ENCODE peak calls at places on chromosomes 11 and 22, in seven cellular contexts. Y is psoas muscle, R is NCI-H2171 treated with DMSO at 0.1 percent for 48 hours, V is NCI-H1417 treated with DMSO at 0.1 percent for 48 hours, F is colonic mucosa, H is left cardiac atrium, G is neuronal stem cell. Q is an unnamed sample.

GRCh38 chr22:38554281-38554680 is 15.7 kb downstream of the DMC1 start:
- DNase-seq in Y (no peak), R (no peak), V (no peak), F (no peak), H (no peak), G (no peak), Q (no peak)

GRCh38 chr11:48066881-48067800 is 86.8 kb downstream of the PTPRJ start:
- DNase-seq in Y (no peak), R (no peak), V (no peak), F (no peak), H (no peak), G (no peak), Q (no peak)

GRCh38 chr11:126061707-126062678 is 673 bp downstream of the CDON start:
- DNase-seq in Y (peak), R (peak), V (no peak), F (peak), H (no peak), G (no peak), Q (peak)

GRCh38 chr11:34278708-34279297 is 79.0 kb downstream of the ABTB2 start:
- DNase-seq in Y (no peak), R (no peak), V (no peak), F (no peak), H (no peak), G (no peak), Q (no peak)

GRCh38 chr11:407651-408080 is 7.1 kb downstream of the SIGIRR start:
- DNase-seq in Y (no peak), R (no peak), V (no peak), F (no peak), H (peak), G (no peak), Q (no peak)

GRCh38 chr11:44826922-44827643 is 100.3 kb downstream of the TSPAN18 start:
- DNase-seq in Y (no peak), R (no peak), V (no peak), F (no peak), H (no peak), G (no peak), Q (peak)

GRCh38 chr11:6468712-6469495 is 4.8 kb downstream of the TRIM3 start:
- DNase-seq in Y (peak), R (peak), V (no peak), F (peak), H (peak), G (peak), Q (peak)

GRCh38 chr11:85831050-85831449 is 20.1 kb upstream of the SYTL2 start:
- DNase-seq in Y (no peak), R (no peak), V (no peak), F (no peak), H (no peak), G (no peak), Q (no peak)

GRCh38 chr22:19848298-19849224 is 6.1 kb downstream of the GNB1L start:
- DNase-seq in Y (peak), R (no peak), V (no peak), F (peak), H (no peak), G (no peak), Q (peak)

GRCh38 chr11:34565417-34566208 is 52.0 kb upstream of the ELF5 start:
- DNase-seq in Y (no peak), R (peak), V (no peak), F (peak), H (no peak), G (no peak), Q (no peak)

GRCh38 chr22:37491106-37491505 is 4.9 kb upstream of the MFNG start:
- DNase-seq in Y (no peak), R (no peak), V (no peak), F (no peak), H (no peak), G (no peak), Q (no peak)

GRCh38 chr22:41478891-41479521 is 10.1 kb downstream of the ACO2 start:
- DNase-seq in Y (peak), R (peak), V (no peak), F (no peak), H (no peak), G (no peak), Q (peak)

GRCh38 chr22:36328635-36329216 is 59.0 kb downstream of the MYH9 start:
- DNase-seq in Y (peak), R (peak), V (no peak), F (no peak), H (peak), G (no peak), Q (peak)

GRCh38 chr11:62516736-62517371 is 29.8 kb downstream of the AHNAK start:
- DNase-seq in Y (no peak), R (no peak), V (no peak), F (no peak), H (no peak), G (no peak), Q (no peak)

GRCh38 chr11:110078923-110079544 is 14.2 kb upstream of the ZC3H12C start:
- DNase-seq in Y (no peak), R (no peak), V (no peak), F (no peak), H (no peak), G (no peak), Q (peak)

GRCh38 chr11:12765428-12765827 is 91.2 kb downstream of the TEAD1 start:
- DNase-seq in Y (no peak), R (peak), V (peak), F (peak), H (no peak), G (no peak), Q (no peak)

GRCh38 chr22:33957086-33957485 is 36.8 kb upstream of the LARGE1 start:
- DNase-seq in Y (no peak), R (no peak), V (no peak), F (no peak), H (no peak), G (no peak), Q (no peak)

GRCh38 chr11:46808804-46809431 is 37.2 kb downstream of the CKAP5 start:
- DNase-seq in Y (no peak), R (peak), V (no peak), F (no peak), H (no peak), G (no peak), Q (no peak)

GRCh38 chr11:14073821-14074529 is 111.5 kb downstream of the SPON1 start:
- DNase-seq in Y (peak), R (no peak), V (no peak), F (no peak), H (peak), G (no peak), Q (no peak)

GRCh38 chr11:66546368-66546965 is at the start of gene ACTN3:
- DNase-seq in Y (peak), R (no peak), V (no peak), F (peak), H (peak), G (peak), Q (peak)

GRCh38 chr11:7348432-7349298 is 97.0 kb downstream of the SYT9 start:
- DNase-seq in Y (no peak), R (no peak), V (no peak), F (no peak), H (peak), G (no peak), Q (no peak)

GRCh38 chr11:89381094-89381493 is 110.1 kb downstream of the NOX4 start:
- DNase-seq in Y (peak), R (no peak), V (no peak), F (no peak), H (no peak), G (no peak), Q (no peak)

GRCh38 chr22:19645391-19645790 is 68.9 kb upstream of the SEPTIN5 start:
- DNase-seq in Y (no peak), R (no peak), V (no peak), F (no peak), H (peak), G (no peak), Q (no peak)

GRCh38 chr11:112785717-112786116 is 175.5 kb upstream of the NCAM1 start:
- DNase-seq in Y (no peak), R (no peak), V (no peak), F (no peak), H (no peak), G (no peak), Q (peak)